ENCODE peak calls at places on chromosome 19, in four cellular contexts. S is fibroblast of lung, R is GM12865, B is AG04450. K is an unnamed sample.

GRCh38 chr19:12527034-12527836 is 24.0 kb downstream of the ZNF564 start:
- DNase-seq in S (peak), R (peak), B (no peak), K (no peak)

GRCh38 chr19:58277748-58278147 is 1.0 kb upstream of the ZNF8 start:
- DNase-seq in S (peak), R (no peak), B (no peak), K (no peak)

GRCh38 chr19:11179716-11180297 is 17.5 kb downstream of the KANK2 start:
- DNase-seq in S (no peak), R (peak), B (no peak), K (peak)

GRCh38 chr19:19628499-19629134 is 597 bp upstream of the LPAR2 start:
- DNase-seq in S (peak), R (peak), B (no peak), K (peak)

GRCh38 chr19:38209671-38210457 is 14.2 kb downstream of the DPF1 start:
- DNase-seq in S (peak), R (no peak), B (no peak), K (no peak)

GRCh38 chr19:53875602-53876340 is 6.2 kb upstream of the PRKCG start:
- DNase-seq in S (no peak), R (no peak), B (no peak), K (no peak)

GRCh38 chr19:33811736-33812387 is 15.2 kb downstream of the KCTD15 start:
- DNase-seq in S (no peak), R (no peak), B (no peak), K (no peak)

GRCh38 chr19:38544569-38545315 is 73.0 kb downstream of the MAP4K1 start:
- DNase-seq in S (no peak), R (no peak), B (peak), K (no peak)

GRCh38 chr19:46466536-46467199 is 4.7 kb downstream of the PNMA8A start:
- DNase-seq in S (peak), R (peak), B (peak), K (peak)

GRCh38 chr19:55258476-55258827 is 365 bp downstream of the PPP6R1 start:
- DNase-seq in S (no peak), R (peak), B (no peak), K (peak)

GRCh38 chr19:58518261-58519086 is 1.1 kb downstream of the ZBTB45 start:
- DNase-seq in S (no peak), R (peak), B (no peak), K (no peak)

GRCh38 chr19:58544591-58545285 is 874 bp downstream of the TRIM28 start:
- DNase-seq in S (peak), R (peak), B (no peak), K (peak)

GRCh38 chr19:16969127-16969526 is 57.5 kb downstream of the CPAMD8 start:
- DNase-seq in S (no peak), R (peak), B (no peak), K (no peak)

GRCh38 chr19:16342002-16342715 is 17.5 kb downstream of the KLF2 start:
- DNase-seq in S (no peak), R (peak), B (no peak), K (peak)

GRCh38 chr19:30666301-30666803 is 294.2 kb downstream of the ZNF536 start:
- DNase-seq in S (peak), R (peak), B (no peak), K (peak)

GRCh38 chr19:19550972-19551861 is 13.2 kb downstream of the CILP2 start:
- DNase-seq in S (no peak), R (no peak), B (no peak), K (no peak)

GRCh38 chr19:7863157-7863970 is 10.8 kb downstream of the PRR36 start:
- DNase-seq in S (no peak), R (no peak), B (no peak), K (no peak)

GRCh38 chr19:56623006-56623405 is 20.0 kb upstream of the SMIM17 start:
- DNase-seq in S (no peak), R (no peak), B (no peak), K (no peak)

GRCh38 chr19:46137915-46138473 is 10.0 kb upstream of the IGFL2 start:
- DNase-seq in S (no peak), R (no peak), B (no peak), K (no peak)

GRCh38 chr19:27776020-27776419 is 1436.9 kb downstream of the UQCRFS1 start:
- DNase-seq in S (peak), R (no peak), B (no peak), K (no peak)

GRCh38 chr19:8423821-8424223 is 10.7 kb downstream of the MARCHF2 start:
- DNase-seq in S (peak), R (no peak), B (peak), K (peak)

GRCh38 chr19:41699968-41700323 is 8.5 kb upstream of the CEACAM5 start:
- DNase-seq in S (no peak), R (no peak), B (no peak), K (no peak)

GRCh38 chr19:43505941-43506340 is 1.4 kb upstream of the PHLDB3 start:
- DNase-seq in S (no peak), R (no peak), B (no peak), K (no peak)

GRCh38 chr19:35935911-35936737 is at the start of gene LRFN3:
- DNase-seq in S (peak), R (peak), B (no peak), K (peak)

GRCh38 chr19:30148039-30148438 is 206.0 kb downstream of the URI1 start:
- DNase-seq in S (no peak), R (no peak), B (no peak), K (no peak)

GRCh38 chr19:49875801-49876421 is 1.2 kb downstream of the AKT1S1 start:
- DNase-seq in S (peak), R (peak), B (no peak), K (peak)

GRCh38 chr19:543912-544608 is at the start of gene GZMM:
- DNase-seq in S (no peak), R (no peak), B (no peak), K (peak)

GRCh38 chr19:45153339-45154063 is 7.3 kb downstream of the NKPD1 start:
- DNase-seq in S (peak), R (peak), B (no peak), K (peak)

GRCh38 chr19:15212682-15213081 is 11.9 kb upstream of the NOTCH3 start:
- DNase-seq in S (no peak), R (no peak), B (no peak), K (no peak)

GRCh38 chr19:31905980-31906948 is 439.1 kb upstream of the ZNF507 start:
- DNase-seq in S (peak), R (no peak), B (no peak), K (no peak)

GRCh38 chr19:27774827-27775226 is 1438.1 kb downstream of the UQCRFS1 start:
- DNase-seq in S (no peak), R (peak), B (no peak), K (no peak)

GRCh38 chr19:3851254-3852176 is 17.3 kb downstream of the ZFR2 start:
- DNase-seq in S (peak), R (peak), B (no peak), K (no peak)

GRCh38 chr19:3850320-3850972 is 18.4 kb downstream of the ZFR2 start:
- DNase-seq in S (no peak), R (no peak), B (no peak), K (no peak)

GRCh38 chr19:3855321-3855720 is 13.5 kb downstream of the ZFR2 start:
- DNase-seq in S (no peak), R (peak), B (no peak), K (no peak)

GRCh38 chr19:3852177-3852511 is 16.7 kb downstream of the ZFR2 start:
- DNase-seq in S (no peak), R (no peak), B (no peak), K (no peak)

DNA sequence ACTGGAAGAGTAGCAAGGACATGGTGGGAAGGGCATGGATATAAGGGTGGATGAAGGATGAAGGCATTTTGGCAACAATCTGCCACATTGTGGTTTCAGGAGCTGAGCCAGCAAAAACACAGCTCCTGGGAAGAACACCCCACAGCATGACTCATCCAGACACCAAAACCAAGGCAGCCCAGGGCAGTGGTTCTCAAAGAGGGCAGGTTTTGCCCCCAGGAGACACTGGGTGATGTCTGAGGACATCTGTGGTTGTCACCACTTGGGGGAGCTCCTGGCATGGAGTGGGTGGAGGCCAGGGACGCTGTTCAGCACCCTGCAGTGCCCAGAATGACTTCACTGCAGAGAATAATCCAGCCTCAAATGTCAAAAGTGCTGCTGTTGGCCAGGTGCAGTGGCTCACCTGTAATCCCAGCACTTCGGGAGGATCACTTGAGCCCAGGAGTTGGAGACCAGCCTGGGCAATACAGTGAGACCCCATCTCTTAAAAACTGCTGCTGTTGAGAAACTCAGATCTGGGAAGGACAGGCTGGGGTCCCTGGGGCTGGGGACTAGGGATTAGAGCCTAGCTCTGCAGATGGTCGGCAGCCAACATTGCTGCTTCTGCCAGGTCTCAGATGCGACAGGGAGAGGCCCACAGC is 16.1 kb downstream of the ZFR2 start:
- DNase-seq in S (peak), R (peak), B (no peak), K (no peak)
- TF ChIP-seq CTCF in S (peak), R (peak), B (peak), K (peak)

GRCh38 chr19:4534836-4535658 is at the start of gene PLIN5:
- DNase-seq in S (peak), R (peak), B (no peak), K (peak)
- TF ChIP-seq CTCF in S (no peak), R (no peak), B (no peak), K (no peak)

GRCh38 chr19:18281082-18282020 is at the start of gene JUND:
- DNase-seq in S (peak), R (peak), B (peak), K (peak)
- TF ChIP-seq CTCF in S (no peak), R (peak), B (no peak), K (no peak)

DNA sequence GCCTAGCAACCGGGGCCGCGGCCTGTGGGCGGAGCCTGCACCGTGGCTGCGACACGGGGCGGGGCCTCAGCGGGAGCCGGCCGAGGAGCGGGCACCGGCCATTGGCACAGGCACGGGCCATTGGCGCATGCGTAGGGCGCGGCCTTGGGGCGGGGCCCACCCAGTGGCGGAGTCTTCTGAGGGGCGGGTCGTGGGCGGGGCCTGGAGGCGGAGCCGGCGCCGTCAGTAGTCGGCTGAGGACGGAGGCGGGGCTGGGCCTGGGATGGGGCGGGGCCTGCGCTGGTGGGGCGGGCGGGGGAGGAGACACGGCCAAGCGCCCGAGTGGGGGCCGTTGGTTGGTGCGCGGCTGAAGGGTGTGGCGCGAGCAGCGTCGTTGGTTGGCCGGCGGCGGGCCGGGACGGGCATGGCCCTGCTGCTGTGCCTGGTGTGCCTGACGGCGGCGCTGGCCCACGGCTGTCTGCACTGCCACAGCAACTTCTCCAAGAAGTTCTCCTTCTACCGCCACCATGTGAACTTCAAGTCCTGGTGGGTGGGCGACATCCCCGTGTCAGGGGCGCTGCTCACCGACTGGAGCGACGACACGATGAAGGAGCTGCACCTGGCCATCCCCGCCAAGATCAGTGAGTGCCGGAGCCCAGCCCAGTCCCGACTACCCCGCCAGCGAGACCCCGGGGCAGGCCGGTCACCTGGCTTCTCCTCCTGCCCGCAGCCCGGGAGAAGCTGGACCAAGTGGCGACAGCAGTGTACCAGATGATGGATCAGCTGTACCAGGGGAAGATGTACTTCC is at the start of gene IZUMO4:
- DNase-seq in S (peak), R (peak), B (peak), K (peak)
- TF ChIP-seq CTCF in S (peak), R (peak), B (peak), K (peak)

GRCh38 chr19:48617146-48617937 is 1.6 kb downstream of the RPL18 start:
- DNase-seq in S (peak), R (no peak), B (no peak), K (no peak)
- TF ChIP-seq CTCF in S (peak), R (no peak), B (no peak), K (no peak)